ENCODE peak calls at places on chromosomes 1 and 21, in ten cellular contexts. M, H, D, E, R, V, A, X, J and U are unnamed samples.
A peak's percentile ranks its signal among the peaks of the same experiment; 100 is the strongest.

GRCh38 chr1:156025873-156026272 is 5.1 kb upstream of the SSR2 start:
- DNase-seq in M (peak; percentile 62), H (no peak), D (peak; percentile 39), E (no peak), R (peak; percentile 48), V (no peak), A (no peak), X (no peak), J (peak; percentile 40), U (no peak)

GRCh38 chr1:33173091-33173490 is 8.8 kb downstream of the TRIM62 start:
- DNase-seq in M (no peak), H (no peak), D (no peak), E (no peak), R (no peak), V (no peak), A (no peak), X (no peak), J (no peak), U (no peak)

GRCh38 chr1:65904681-65905083 is 112.0 kb downstream of the PDE4B start:
- DNase-seq in M (peak; percentile 1), H (no peak), D (no peak), E (no peak), R (no peak), V (no peak), A (no peak), X (no peak), J (no peak), U (no peak)

GRCh38 chr1:23984417-23985186 is 4.5 kb upstream of the SRSF10 start:
- DNase-seq in M (peak; percentile 55), H (no peak), D (peak; percentile 91), E (no peak), R (no peak), V (no peak), A (no peak), X (no peak), J (no peak), U (no peak)

GRCh38 chr1:42880384-42880783 is 34.0 kb downstream of the ZNF691 start:
- DNase-seq in M (no peak), H (no peak), D (no peak), E (no peak), R (no peak), V (no peak), A (no peak), X (no peak), J (no peak), U (no peak)

GRCh38 chr1:58391056-58391455 is 155.5 kb downstream of the OMA1 start:
- DNase-seq in M (no peak), H (no peak), D (no peak), E (no peak), R (no peak), V (no peak), A (peak; percentile 20), X (no peak), J (no peak), U (no peak)

GRCh38 chr1:182397653-182398388 is 2.6 kb downstream of the TEDDM1 start:
- DNase-seq in M (no peak), H (no peak), D (no peak), E (no peak), R (no peak), V (no peak), A (no peak), X (no peak), J (no peak), U (no peak)

GRCh38 chr21:34988139-34988538 is 61.0 kb downstream of the RUNX1 start:
- DNase-seq in M (no peak), H (no peak), D (no peak), E (no peak), R (no peak), V (no peak), A (no peak), X (no peak), J (no peak), U (no peak)

GRCh38 chr1:207817778-207818751 is 66.2 kb downstream of the CD46 start:
- DNase-seq in M (no peak), H (peak; percentile 85), D (no peak), E (no peak), R (no peak), V (no peak), A (peak; percentile 64), X (no peak), J (no peak), U (no peak)
- H3K36me3 ChIP-seq in M (no peaks in the 10 kb centered on the region), H (peaks cover 72% of the 10 kb centered on the region), D (peaks cover 17% of the 10 kb centered on the region), E (peaks cover 18% of the 10 kb centered on the region), R (peaks cover 17% of the 10 kb centered on the region), V (peaks cover 8% of the 10 kb centered on the region), A (peaks cover 84% of the 10 kb centered on the region), X (peaks cover 89% of the 10 kb centered on the region), J (peaks cover 54% of the 10 kb centered on the region), U (peaks cover 44% of the 10 kb centered on the region)

GRCh38 chr21:42466700-42467612 is 29.1 kb downstream of the RSPH1 start:
- DNase-seq in M (peak; percentile 49), H (peak; percentile 47), D (peak; percentile 32), E (no peak), R (peak; percentile 23), V (no peak), A (no peak), X (no peak), J (no peak), U (no peak)

GRCh38 chr21:42467613-42467983 is 28.4 kb downstream of the RSPH1 start:
- DNase-seq in M (no peak), H (no peak), D (no peak), E (no peak), R (no peak), V (no peak), A (no peak), X (no peak), J (no peak), U (no peak)

GRCh38 chr21:42471206-42471605 is 24.8 kb downstream of the RSPH1 start:
- DNase-seq in M (no peak), H (no peak), D (no peak), E (no peak), R (no peak), V (no peak), A (no peak), X (no peak), J (no peak), U (no peak)

GRCh38 chr21:42468511-42469131 is 27.4 kb downstream of the RSPH1 start:
- DNase-seq in M (no peak), H (no peak), D (no peak), E (no peak), R (no peak), V (no peak), A (no peak), X (no peak), J (no peak), U (no peak)

GRCh38 chr21:42469272-42469671 is 26.8 kb downstream of the RSPH1 start:
- DNase-seq in M (no peak), H (no peak), D (no peak), E (no peak), R (no peak), V (no peak), A (no peak), X (no peak), J (no peak), U (no peak)
- H3K36me3 ChIP-seq in M (no peaks in the 10 kb centered on the region), H (no peaks in the 10 kb centered on the region), D (no peaks in the 10 kb centered on the region), E (no peaks in the 10 kb centered on the region), R (no peaks in the 10 kb centered on the region), V (no peaks in the 10 kb centered on the region), A (no peaks in the 10 kb centered on the region), X (no peaks in the 10 kb centered on the region), J (no peaks in the 10 kb centered on the region), U (no peaks in the 10 kb centered on the region)

GRCh38 chr21:46207006-46207919 is 21.3 kb downstream of the LSS start:
- DNase-seq in M (no peak), H (peak; percentile 40), D (no peak), E (no peak), R (no peak), V (peak; percentile 63), A (no peak), X (no peak), J (peak; percentile 12), U (no peak)

GRCh38 chr21:46205121-46205520 is 20.9 kb upstream of the SPATC1L start:
- DNase-seq in M (no peak), H (no peak), D (no peak), E (no peak), R (no peak), V (peak; percentile 45), A (peak; percentile 4), X (no peak), J (peak; percentile 8), U (no peak)

GRCh38 chr21:46206163-46207005 is 22.1 kb upstream of the SPATC1L start:
- DNase-seq in M (no peak), H (peak; percentile 41), D (no peak), E (no peak), R (no peak), V (peak; percentile 68), A (no peak), X (no peak), J (peak; percentile 16), U (no peak)

GRCh38 chr21:46207920-46208571 is 20.5 kb downstream of the LSS start:
- DNase-seq in M (no peak), H (no peak), D (no peak), E (no peak), R (no peak), V (peak; percentile 72), A (no peak), X (no peak), J (peak; percentile 14), U (no peak)

DNA sequence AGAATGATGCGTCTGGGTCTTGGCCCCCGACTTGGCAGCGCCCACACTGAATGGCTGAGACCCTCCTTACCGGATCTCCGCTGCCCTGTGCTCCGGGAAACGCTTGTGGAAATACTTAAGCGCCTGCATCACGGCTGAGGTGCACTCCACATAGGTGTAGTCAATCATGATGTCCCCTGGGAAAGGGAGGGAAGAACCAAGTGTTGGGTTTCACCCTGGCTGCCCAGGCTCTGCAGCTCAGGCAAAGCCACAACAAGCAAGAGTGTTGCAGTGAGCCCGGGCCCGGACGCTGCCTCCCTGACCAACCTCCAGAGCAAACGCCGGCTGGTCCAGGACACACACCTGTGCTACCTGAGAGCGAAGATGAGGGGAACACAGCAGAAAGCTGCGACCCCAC is 21.5 kb upstream of the SPATC1L start:
- DNase-seq in M (no peak), H (peak; percentile 37), D (no peak), E (no peak), R (no peak), V (peak; percentile 68), A (peak; percentile 10), X (no peak), J (peak; percentile 8), U (no peak)
- H3K36me3 ChIP-seq in M (peaks cover 54% of the 10 kb centered on the region), H (peaks cover 81% of the 10 kb centered on the region), D (peaks cover 46% of the 10 kb centered on the region), E (peaks cover 36% of the 10 kb centered on the region), R (no peaks in the 10 kb centered on the region), V (peaks cover 9% of the 10 kb centered on the region), A (peaks cover 86% of the 10 kb centered on the region), X (peaks cover 88% of the 10 kb centered on the region), J (peaks cover 25% of the 10 kb centered on the region), U (peaks cover 56% of the 10 kb centered on the region)

GRCh38 chr1:27406354-27406665 is 13.9 kb downstream of the GPR3 start:
- DNase-seq in M (no peak), H (no peak), D (no peak), E (no peak), R (no peak), V (no peak), A (no peak), X (no peak), J (no peak), U (no peak)

GRCh38 chr1:27410709-27411108 is 18.3 kb downstream of the GPR3 start:
- DNase-seq in M (no peak), H (no peak), D (no peak), E (no peak), R (no peak), V (no peak), A (no peak), X (no peak), J (no peak), U (no peak)

GRCh38 chr1:27405074-27405473 is 12.7 kb downstream of the GPR3 start:
- DNase-seq in M (peak; percentile 42), H (peak; percentile 75), D (peak; percentile 76), E (no peak), R (no peak), V (peak; percentile 79), A (peak; percentile 65), X (no peak), J (no peak), U (peak; percentile 58)

GRCh38 chr1:27409669-27410068 is 17.2 kb downstream of the GPR3 start:
- DNase-seq in M (no peak), H (no peak), D (no peak), E (no peak), R (no peak), V (no peak), A (no peak), X (no peak), J (no peak), U (no peak)

DNA sequence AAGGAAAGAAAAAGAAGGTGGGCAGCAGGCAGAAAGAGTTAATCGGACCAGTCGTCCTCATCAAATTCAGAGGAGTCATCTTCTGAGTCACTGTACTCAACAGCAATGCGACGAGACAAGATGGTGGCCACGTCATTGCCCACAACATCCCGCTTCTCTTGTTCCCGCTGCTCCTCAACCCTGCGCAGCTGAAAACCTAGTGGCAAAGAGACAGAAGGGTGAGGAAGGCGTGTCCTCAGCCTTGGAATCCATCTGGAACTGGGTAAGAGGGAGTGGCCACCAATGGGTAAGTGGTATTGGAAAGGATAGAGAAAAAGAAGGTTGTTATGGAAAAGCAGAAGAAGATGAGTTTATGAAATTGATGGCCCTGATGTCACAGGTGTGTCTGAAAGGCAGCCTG is 15.7 kb downstream of the GPR3 start:
- DNase-seq in M (no peak), H (no peak), D (no peak), E (no peak), R (no peak), V (no peak), A (no peak), X (no peak), J (no peak), U (no peak)
- H3K36me3 ChIP-seq in M (peaks cover 49% of the 10 kb centered on the region), H (peaks cover 66% of the 10 kb centered on the region), D (peaks cover 12% of the 10 kb centered on the region), E (peaks cover 25% of the 10 kb centered on the region), R (peaks cover 31% of the 10 kb centered on the region), V (peaks cover 16% of the 10 kb centered on the region), A (peaks cover 68% of the 10 kb centered on the region), X (peaks cover 78% of the 10 kb centered on the region), J (peaks cover 46% of the 10 kb centered on the region), U (peaks cover 17% of the 10 kb centered on the region)